ENCODE peak calls at places on chromosomes 7 and 10, in six cellular contexts. L is ovary, Y is right lobe of liver, G is hepatocyte, T is epithelial cell of esophagus, O is A549. Q is an unnamed sample.

GRCh38 chr10:50522908-50523307 is 100.8 kb downstream of the SGMS1 start:
- DNase-seq in L (no peak), T (no peak), Y (no peak), O (no peak), G (no peak), Q (no peak)

GRCh38 chr7:122652851-122653250 is 46.1 kb downstream of the RNF133 start:
- DNase-seq in T (peak; percentile 4), L (no peak), G (no peak), O (no peak), Y (no peak), Q (no peak)

GRCh38 chr7:14016950-14017349 is 27.5 kb upstream of the ETV1 start:
- DNase-seq in T (no peak), G (no peak), L (no peak), Y (no peak), O (no peak), Q (no peak)

GRCh38 chr10:121195524-121195910 is 344.4 kb downstream of the WDR11 start:
- DNase-seq in T (no peak), Y (no peak), G (no peak), O (no peak), L (no peak), Q (no peak)

GRCh38 chr7:83429493-83429892 is 219.4 kb downstream of the SEMA3E start:
- DNase-seq in O (no peak), T (no peak), G (no peak), L (no peak), Y (no peak), Q (no peak)

GRCh38 chr7:25771491-25771890 is 380.5 kb upstream of the NFE2L3 start:
- DNase-seq in G (no peak), T (no peak), L (no peak), O (no peak), Y (no peak), Q (no peak)

GRCh38 chr10:133388973-133389818 is 4.8 kb upstream of the MTG1 start:
- DNase-seq in Y (no peak), T (no peak), G (no peak), O (no peak), L (peak; percentile 10), Q (no peak)

GRCh38 chr10:26044123-26044749 is 110.2 kb downstream of the MYO3A start:
- DNase-seq in T (no peak), G (peak; percentile 49), L (no peak), O (no peak), Y (no peak), Q (no peak)

GRCh38 chr7:109387530-109387929 is 817.9 kb downstream of the DNAJB9 start:
- DNase-seq in G (no peak), L (no peak), O (no peak), Y (no peak), T (no peak), Q (no peak)

GRCh38 chr7:71753959-71754652 is 622.2 kb downstream of the GALNT17 start:
- DNase-seq in T (no peak), L (no peak), G (no peak), Y (no peak), O (no peak), Q (no peak)

GRCh38 chr10:29957887-29958330 is 101.5 kb downstream of the JCAD start:
- DNase-seq in O (no peak), T (peak; percentile 45), G (no peak), Y (peak; percentile 94), L (peak; percentile 37), Q (no peak)

GRCh38 chr10:50464004-50464409 is 159.7 kb downstream of the SGMS1 start:
- DNase-seq in Y (no peak), O (no peak), L (no peak), G (no peak), T (no peak), Q (no peak)

GRCh38 chr7:34612671-34613070 is 45.3 kb upstream of the NPSR1 start:
- DNase-seq in O (no peak), G (peak; percentile 18), T (peak; percentile 1), L (no peak), Y (no peak), Q (no peak)

GRCh38 chr10:26777686-26778085 is 80.2 kb downstream of the PDSS1 start:
- DNase-seq in G (no peak), L (no peak), O (no peak), Y (no peak), T (no peak), Q (no peak)

GRCh38 chr10:34835908-34836558 is 20.9 kb upstream of the PARD3 start:
- DNase-seq in O (no peak), G (no peak), T (no peak), L (no peak), Y (no peak), Q (no peak)
- TF ChIP-seq CTCF in O (no peak), G (no peak), T (no peak), L (no peak), Y (no peak), Q (no peak)

GRCh38 chr7:131108212-131108980 is 219.3 kb upstream of the MKLN1 start:
- DNase-seq in L (no peak), O (peak; percentile 39), G (no peak), Y (no peak), T (no peak), Q (peak; percentile 13)

GRCh38 chr7:131107343-131108211 is 220.1 kb upstream of the MKLN1 start:
- DNase-seq in L (peak; percentile 71), O (peak; percentile 88), G (peak; percentile 87), Y (peak; percentile 81), T (peak; percentile 56), Q (peak; percentile 12)

GRCh38 chr7:131105803-131106680 is 221.6 kb upstream of the MKLN1 start:
- DNase-seq in Y (peak; percentile 93), T (peak; percentile 70), L (peak; percentile 83), G (peak; percentile 87), O (peak; percentile 76), Q (peak; percentile 45)

GRCh38 chr7:131105294-131105802 is 222.3 kb upstream of the MKLN1 start:
- DNase-seq in O (peak; percentile 50), Y (no peak), L (no peak), G (no peak), T (peak; percentile 30), Q (no peak)

DNA sequence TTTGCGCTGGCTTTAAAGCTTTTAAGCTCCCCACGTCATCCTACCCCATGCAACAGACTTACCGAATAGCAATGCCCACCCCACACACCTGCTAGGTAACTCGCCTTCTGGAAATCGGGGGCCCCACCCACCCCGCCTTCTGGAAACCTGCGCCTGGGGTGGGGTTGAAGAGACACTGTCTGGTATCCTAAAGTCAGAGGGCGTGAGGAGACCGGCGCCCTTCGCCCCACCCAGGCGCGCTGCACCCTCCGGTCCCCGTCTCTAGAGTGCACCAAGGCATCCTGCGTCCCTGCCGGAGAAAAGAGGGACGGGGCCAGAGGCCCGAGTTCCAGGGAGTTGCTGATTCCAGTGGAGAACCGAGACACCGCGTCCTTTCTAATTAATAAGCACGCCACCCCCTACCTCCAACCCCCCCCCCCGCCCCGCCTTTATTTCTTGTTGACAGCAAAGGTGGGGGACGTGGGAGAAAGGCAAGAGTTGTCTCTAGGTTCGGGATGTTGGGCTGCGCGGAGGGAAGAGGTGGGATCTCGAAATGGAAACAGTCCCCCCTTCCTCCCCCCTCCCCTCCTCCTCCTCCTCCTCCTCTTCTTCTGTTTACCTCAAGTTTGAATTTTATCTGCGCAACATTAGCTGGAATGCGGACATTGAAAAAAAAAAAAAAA is 220.9 kb upstream of the MKLN1 start:
- DNase-seq in G (peak; percentile 50), T (no peak), O (peak; percentile 60), Y (peak; percentile 70), L (peak; percentile 68), Q (no peak)
- TF ChIP-seq CTCF in G (no peak), T (peak; percentile 2), O (no peak), Y (no peak), L (no peak), Q (no peak)

GRCh38 chr7:78022165-78022564 is 223.6 kb downstream of the PHTF2 start:
- DNase-seq in G (no peak), L (no peak), T (no peak), O (no peak), Y (no peak), Q (no peak)
- TF ChIP-seq CTCF in G (no peak), L (no peak), T (no peak), O (no peak), Y (no peak), Q (no peak)

GRCh38 chr7:151761256-151761655 is 115.7 kb downstream of the PRKAG2 start:
- DNase-seq in L (no peak), Y (no peak), T (peak; percentile 71), O (no peak), G (no peak), Q (no peak)

GRCh38 chr7:151757274-151757673 is 119.6 kb downstream of the PRKAG2 start:
- DNase-seq in G (no peak), O (no peak), Y (no peak), T (no peak), L (no peak), Q (no peak)

GRCh38 chr7:151758994-151759540 is 117.8 kb downstream of the PRKAG2 start:
- DNase-seq in T (no peak), O (no peak), Y (peak; percentile 51), G (no peak), L (no peak), Q (no peak)

GRCh38 chr7:151761957-151762356 is 115.0 kb downstream of the PRKAG2 start:
- DNase-seq in O (no peak), L (no peak), G (no peak), T (no peak), Y (peak; percentile 27), Q (no peak)

DNA sequence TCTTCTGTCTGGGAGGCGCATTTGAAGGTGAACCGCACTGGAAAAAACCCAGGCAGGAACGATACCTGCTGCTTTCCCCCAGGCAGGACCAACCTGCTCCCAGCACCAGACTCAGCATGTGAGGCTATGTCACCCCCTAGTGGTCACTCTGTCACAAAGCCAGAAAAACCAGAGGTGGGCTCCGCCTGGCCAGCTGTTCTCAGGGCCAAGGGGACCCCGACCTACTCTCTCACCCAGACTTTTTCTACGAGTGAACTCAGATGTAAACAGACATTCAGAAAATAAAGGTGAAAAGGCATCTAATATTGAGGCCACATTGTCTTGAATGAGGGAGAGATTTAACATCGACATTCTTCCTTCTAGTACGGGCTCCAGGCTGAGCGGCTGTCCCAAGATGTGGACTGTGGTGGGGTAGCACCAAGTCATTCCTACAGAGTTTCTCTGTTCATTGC is 117.3 kb downstream of the PRKAG2 start:
- DNase-seq in G (peak; percentile 88), O (peak; percentile 71), Y (peak; percentile 57), L (peak; percentile 64), T (peak; percentile 80), Q (peak; percentile 58)
- TF ChIP-seq CTCF in G (peak; percentile 88), O (peak; percentile 97), Y (peak; percentile 80), L (peak; percentile 84), T (peak; percentile 94), Q (peak; percentile 90)

GRCh38 chr10:90148121-90148855 is 446.9 kb downstream of the KIF20B start:
- DNase-seq in T (peak; percentile 59), Y (no peak), G (peak; percentile 47), L (no peak), O (peak; percentile 28), Q (no peak)
- TF ChIP-seq CTCF in T (peak; percentile 74), Y (peak; percentile 41), G (peak; percentile 63), L (no peak), O (peak; percentile 47), Q (peak; percentile 68)

Q was measured in progenitor cell of endocrine pancreas.